ENCODE peak calls at places on chromosome 16, in nine cellular contexts. L, U, P, T, Z, N, J, F and S are unnamed samples.

GRCh38 chr16:79154081-79154480 is 446.5 kb downstream of the MAF start:
- DNase-seq in L (no peak), U (no peak), P (no peak), T (peak), Z (no peak), N (no peak), J (no peak), F (no peak), S (no peak)

GRCh38 chr16:78815713-78816112 is 716.3 kb downstream of the WWOX start:
- DNase-seq in L (no peak), U (no peak), P (no peak), T (no peak), Z (no peak), N (no peak), J (no peak), F (no peak), S (no peak)

GRCh38 chr16:74865922-74866598 is 91.4 kb upstream of the FA2H start:
- DNase-seq in L (no peak), U (no peak), P (no peak), T (peak), Z (peak), N (no peak), J (no peak), F (no peak), S (no peak)

GRCh38 chr16:12784076-12784475 is 19.6 kb downstream of the CPPED1 start:
- DNase-seq in L (no peak), U (no peak), P (no peak), T (no peak), Z (peak), N (no peak), J (no peak), F (no peak), S (no peak)

GRCh38 chr16:57131351-57131970 is 39.1 kb downstream of the CPNE2 start:
- DNase-seq in L (no peak), U (no peak), P (no peak), T (no peak), Z (no peak), N (no peak), J (no peak), F (no peak), S (no peak)

GRCh38 chr16:27232875-27233605 is 29.7 kb downstream of the KDM8 start:
- DNase-seq in L (no peak), U (no peak), P (no peak), T (no peak), Z (no peak), N (no peak), J (no peak), F (no peak), S (no peak)

GRCh38 chr16:88806491-88807111 is 3.0 kb downstream of the CDT1 start:
- DNase-seq in L (no peak), U (no peak), P (no peak), T (no peak), Z (no peak), N (no peak), J (no peak), F (no peak), S (no peak)

GRCh38 chr16:56910654-56911539 is 21.0 kb upstream of the HERPUD1 start:
- DNase-seq in L (peak), U (peak), P (no peak), T (no peak), Z (peak), N (peak), J (no peak), F (no peak), S (no peak)

GRCh38 chr16:56625140-56625942 is at the start of gene MT1E:
- DNase-seq in L (peak), U (peak), P (no peak), T (no peak), Z (peak), N (no peak), J (no peak), F (no peak), S (peak)

GRCh38 chr16:84360170-84360569 is 8.2 kb upstream of the ATP2C2 start:
- DNase-seq in L (no peak), U (peak), P (no peak), T (peak), Z (no peak), N (peak), J (no peak), F (no peak), S (no peak)

GRCh38 chr16:4450430-4450829 is 24.0 kb downstream of the NMRAL1 start:
- DNase-seq in L (no peak), U (no peak), P (no peak), T (no peak), Z (no peak), N (no peak), J (no peak), F (no peak), S (no peak)

GRCh38 chr16:10965440-10966039 is 21.2 kb downstream of the CLEC16A start:
- DNase-seq in L (no peak), U (no peak), P (no peak), T (no peak), Z (no peak), N (no peak), J (no peak), F (peak), S (no peak)

GRCh38 chr16:2235695-2236361 is 416 bp upstream of the DNASE1L2 start:
- DNase-seq in L (no peak), U (no peak), P (no peak), T (no peak), Z (no peak), N (no peak), J (no peak), F (no peak), S (no peak)

GRCh38 chr16:80554037-80554436 is 13.2 kb downstream of the DYNLRB2 start:
- DNase-seq in L (no peak), U (no peak), P (no peak), T (no peak), Z (no peak), N (no peak), J (no peak), F (no peak), S (no peak)

GRCh38 chr16:55672471-55672870 is 16.7 kb downstream of the SLC6A2 start:
- DNase-seq in L (no peak), U (no peak), P (no peak), T (no peak), Z (peak), N (no peak), J (no peak), F (no peak), S (no peak)

GRCh38 chr16:56916571-56917403 is 15.2 kb upstream of the HERPUD1 start:
- DNase-seq in L (no peak), U (no peak), P (no peak), T (no peak), Z (no peak), N (no peak), J (no peak), F (peak), S (no peak)

GRCh38 chr16:69187891-69188451 is 1.0 kb downstream of the SNTB2 start:
- DNase-seq in L (no peak), U (peak), P (no peak), T (peak), Z (peak), N (peak), J (no peak), F (peak), S (no peak)

GRCh38 chr16:66143422-66143821 is 223.1 kb upstream of the CDH5 start:
- DNase-seq in L (no peak), U (no peak), P (no peak), T (no peak), Z (no peak), N (no peak), J (no peak), F (no peak), S (no peak)

GRCh38 chr16:80563807-80564206 is 23.0 kb downstream of the DYNLRB2 start:
- DNase-seq in L (no peak), U (no peak), P (no peak), T (no peak), Z (no peak), N (no peak), J (no peak), F (no peak), S (no peak)

GRCh38 chr16:67173808-67174705 is 3.7 kb downstream of the NOL3 start:
- DNase-seq in L (peak), U (peak), P (no peak), T (peak), Z (peak), N (peak), J (no peak), F (peak), S (peak)

GRCh38 chr16:13913374-13914292 is 6.3 kb upstream of the ERCC4 start:
- DNase-seq in L (no peak), U (no peak), P (no peak), T (no peak), Z (no peak), N (no peak), J (no peak), F (no peak), S (no peak)

GRCh38 chr16:88706288-88706964 is at the start of the genes CTU2 and RNF166:
- DNase-seq in L (peak), U (peak), P (peak), T (peak), Z (peak), N (peak), J (peak), F (peak), S (peak)

GRCh38 chr16:4947722-4948503 is 10.2 kb upstream of the SEC14L5 start:
- DNase-seq in L (peak), U (no peak), P (no peak), T (no peak), Z (no peak), N (no peak), J (no peak), F (no peak), S (no peak)

GRCh38 chr16:14303182-14303618 is 232.1 kb downstream of the MRTFB start:
- DNase-seq in L (peak), U (peak), P (no peak), T (no peak), Z (no peak), N (no peak), J (no peak), F (no peak), S (no peak)

GRCh38 chr16:85173981-85174751 is 61.9 kb upstream of the CIBAR2 start:
- DNase-seq in L (peak), U (peak), P (no peak), T (no peak), Z (peak), N (peak), J (no peak), F (no peak), S (no peak)

GRCh38 chr16:75230471-75231110 is 11.8 kb downstream of the CTRB1 start:
- DNase-seq in L (no peak), U (peak), P (no peak), T (no peak), Z (no peak), N (no peak), J (no peak), F (no peak), S (no peak)

GRCh38 chr16:59210955-59211541 is 476.9 kb upstream of the GOT2 start:
- DNase-seq in L (peak), U (no peak), P (no peak), T (no peak), Z (no peak), N (no peak), J (no peak), F (no peak), S (peak)

GRCh38 chr16:67087291-67087690 is 22.4 kb upstream of the PHAF1 start:
- DNase-seq in L (no peak), U (no peak), P (no peak), T (no peak), Z (no peak), N (no peak), J (no peak), F (no peak), S (no peak)

GRCh38 chr16:3706253-3707145 is 10.8 kb downstream of the TRAP1 start:
- DNase-seq in L (peak), U (no peak), P (no peak), T (no peak), Z (no peak), N (no peak), J (no peak), F (no peak), S (no peak)

GRCh38 chr16:12393208-12393607 is 410.5 kb downstream of the CPPED1 start:
- DNase-seq in L (no peak), U (no peak), P (no peak), T (no peak), Z (no peak), N (no peak), J (no peak), F (no peak), S (no peak)

GRCh38 chr16:29662729-29663019 is 373 bp upstream of the SPN start:
- DNase-seq in L (no peak), U (no peak), P (no peak), T (no peak), Z (no peak), N (no peak), J (no peak), F (no peak), S (no peak)

GRCh38 chr16:16150117-16150877 is 73.0 kb downstream of the ABCC6 start:
- DNase-seq in L (no peak), U (no peak), P (no peak), T (no peak), Z (no peak), N (no peak), J (no peak), F (no peak), S (peak)

GRCh38 chr16:9134739-9135138 is 43.3 kb downstream of the HAPSTR1 start:
- DNase-seq in L (peak), U (peak), P (no peak), T (peak), Z (peak), N (peak), J (peak), F (peak), S (no peak)

GRCh38 chr16:57102888-57103879 is 10.8 kb downstream of the CPNE2 start:
- DNase-seq in L (no peak), U (no peak), P (no peak), T (no peak), Z (no peak), N (no peak), J (no peak), F (no peak), S (no peak)

GRCh38 chr16:55297910-55298175 is 26.2 kb upstream of the IRX6 start:
- DNase-seq in L (peak), U (peak), P (no peak), T (peak), Z (peak), N (peak), J (no peak), F (no peak), S (no peak)

GRCh38 chr16:27321013-27321960 is 7.5 kb downstream of the IL4R start:
- DNase-seq in L (no peak), U (peak), P (no peak), T (no peak), Z (peak), N (peak), J (no peak), F (no peak), S (no peak)

GRCh38 chr16:853981-854807 is 53.7 kb upstream of the GNG13 start:
- DNase-seq in L (no peak), U (no peak), P (peak), T (no peak), Z (no peak), N (no peak), J (no peak), F (no peak), S (no peak)